ENCODE peak calls at places on chromosomes 1 and 21, in eight cellular contexts. K is ovary, Y is Caco-2, D is GM06990, X is WERI-Rb-1, H is HL-60, W is adrenal gland, U is progenitor cell of endocrine pancreas. C is an unnamed sample.

GRCh38 chr1:13947658-13948057 is 247.7 kb downstream of the PRDM2 start:
- DNase-seq in K (no peak), Y (no peak), D (no peak), X (no peak), H (no peak), W (no peak), U (no peak), C (no peak)

GRCh38 chr1:101299710-101300109 is 62.9 kb downstream of the S1PR1 start:
- DNase-seq in K (no peak), Y (no peak), D (no peak), X (no peak), H (no peak), W (no peak), U (no peak), C (no peak)

GRCh38 chr21:41186763-41187536 is 19.0 kb downstream of the BACE2 start:
- DNase-seq in K (no peak), Y (no peak), D (no peak), X (no peak), H (no peak), W (no peak), U (no peak), C (no peak)

GRCh38 chr1:166489670-166490436 is 323.1 kb upstream of the FAM78B start:
- DNase-seq in K (no peak), Y (peak), D (peak), X (no peak), H (peak), W (peak), U (no peak), C (peak)

GRCh38 chr1:29513357-29513756 is 277.0 kb downstream of the PTPRU start:
- DNase-seq in K (no peak), Y (peak), D (no peak), X (peak), H (no peak), W (no peak), U (no peak), C (peak)

GRCh38 chr1:160862151-160863061 is at the start of gene CD244:
- DNase-seq in K (no peak), Y (no peak), D (peak), X (no peak), H (peak), W (peak), U (no peak), C (peak)

GRCh38 chr1:232164078-232164963 is 465.6 kb downstream of the SIPA1L2 start:
- DNase-seq in K (no peak), Y (peak), D (no peak), X (no peak), H (no peak), W (no peak), U (no peak), C (no peak)

GRCh38 chr21:17463441-17463840 is 49.4 kb upstream of the CXADR start:
- DNase-seq in K (no peak), Y (peak), D (no peak), X (peak), H (no peak), W (peak), U (no peak), C (no peak)

GRCh38 chr1:83641206-83641658 is 357.7 kb downstream of the TTLL7 start:
- DNase-seq in K (no peak), Y (no peak), D (no peak), X (no peak), H (no peak), W (peak), U (no peak), C (no peak)

GRCh38 chr1:25526753-25527152 is 16.7 kb upstream of the LDLRAP1 start:
- DNase-seq in K (no peak), Y (no peak), D (no peak), X (no peak), H (no peak), W (no peak), U (no peak), C (no peak)

GRCh38 chr1:72781038-72781437 is 498.7 kb upstream of the NEGR1 start:
- DNase-seq in K (no peak), Y (no peak), D (no peak), X (no peak), H (no peak), W (no peak), U (no peak), C (no peak)

GRCh38 chr1:202998836-202999750 is 8.1 kb upstream of the TMEM183A start:
- DNase-seq in K (peak), Y (peak), D (peak), X (peak), H (no peak), W (peak), U (peak), C (peak)

GRCh38 chr1:39507230-39507928 is 15.9 kb downstream of the BMP8A start:
- DNase-seq in K (no peak), Y (peak), D (no peak), X (peak), H (no peak), W (no peak), U (no peak), C (no peak)

GRCh38 chr1:160577661-160578060 is 1.6 kb downstream of the CD84 start:
- DNase-seq in K (no peak), Y (no peak), D (no peak), X (no peak), H (no peak), W (no peak), U (no peak), C (no peak)

GRCh38 chr1:46812065-46812750 is 13.4 kb downstream of the CYP4B1 start:
- DNase-seq in K (no peak), Y (no peak), D (no peak), X (no peak), H (no peak), W (no peak), U (no peak), C (no peak)

GRCh38 chr1:77940921-77941570 is 37.8 kb downstream of the FUBP1 start:
- DNase-seq in K (no peak), Y (no peak), D (no peak), X (no peak), H (no peak), W (no peak), U (no peak), C (no peak)

GRCh38 chr1:21164266-21164665 is 12.4 kb downstream of the EIF4G3 start:
- DNase-seq in K (no peak), Y (no peak), D (no peak), X (no peak), H (no peak), W (no peak), U (no peak), C (no peak)

GRCh38 chr1:199861020-199861795 is 166.3 kb upstream of the NR5A2 start:
- DNase-seq in K (no peak), Y (no peak), D (no peak), X (no peak), H (no peak), W (no peak), U (no peak), C (no peak)

GRCh38 chr1:199101635-199102034 is 462.8 kb downstream of the PTPRC start:
- DNase-seq in K (no peak), Y (no peak), D (no peak), X (no peak), H (no peak), W (no peak), U (no peak), C (no peak)

GRCh38 chr1:181044449-181044966 is 10.7 kb downstream of the MR1 start:
- DNase-seq in K (no peak), Y (peak), D (peak), X (no peak), H (peak), W (no peak), U (no peak), C (peak)

GRCh38 chr1:92948071-92948470 is 13.2 kb downstream of the DIPK1A start:
- DNase-seq in K (no peak), Y (no peak), D (no peak), X (no peak), H (no peak), W (no peak), U (no peak), C (no peak)

GRCh38 chr1:41383094-41383852 is 22.0 kb downstream of the FOXO6 start:
- DNase-seq in K (no peak), Y (no peak), D (no peak), X (no peak), H (no peak), W (no peak), U (no peak), C (peak)

GRCh38 chr1:80533178-80533577 is 1267.6 kb upstream of the ADGRL2 start:
- DNase-seq in K (no peak), Y (no peak), D (no peak), X (no peak), H (no peak), W (no peak), U (no peak), C (no peak)

GRCh38 chr1:45864765-45865164 is 61.4 kb downstream of the MAST2 start:
- DNase-seq in K (no peak), Y (no peak), D (no peak), X (no peak), H (no peak), W (no peak), U (no peak), C (no peak)

GRCh38 chr1:180530501-180530900 is 28.1 kb upstream of the ACBD6 start:
- DNase-seq in K (no peak), Y (no peak), D (no peak), X (no peak), H (no peak), W (no peak), U (no peak), C (no peak)

GRCh38 chr21:44984792-44985440 is 45.1 kb downstream of the SLX9 start:
- DNase-seq in K (no peak), Y (no peak), D (no peak), X (peak), H (no peak), W (peak), U (no peak), C (no peak)

GRCh38 chr1:193104496-193104905 is 713 bp downstream of the GLRX2 start:
- DNase-seq in K (no peak), Y (peak), D (peak), X (peak), H (peak), W (peak), U (no peak), C (peak)

GRCh38 chr1:69835924-69836323 is 268.2 kb downstream of the LRRC7 start:
- DNase-seq in K (no peak), Y (no peak), D (no peak), X (no peak), H (no peak), W (no peak), U (no peak), C (no peak)
- TF ChIP-seq CTCF in K (no peak), Y (no peak), D (no peak), X (no peak), H (no peak), W (no peak), U (no peak), C (no peak)

DNA sequence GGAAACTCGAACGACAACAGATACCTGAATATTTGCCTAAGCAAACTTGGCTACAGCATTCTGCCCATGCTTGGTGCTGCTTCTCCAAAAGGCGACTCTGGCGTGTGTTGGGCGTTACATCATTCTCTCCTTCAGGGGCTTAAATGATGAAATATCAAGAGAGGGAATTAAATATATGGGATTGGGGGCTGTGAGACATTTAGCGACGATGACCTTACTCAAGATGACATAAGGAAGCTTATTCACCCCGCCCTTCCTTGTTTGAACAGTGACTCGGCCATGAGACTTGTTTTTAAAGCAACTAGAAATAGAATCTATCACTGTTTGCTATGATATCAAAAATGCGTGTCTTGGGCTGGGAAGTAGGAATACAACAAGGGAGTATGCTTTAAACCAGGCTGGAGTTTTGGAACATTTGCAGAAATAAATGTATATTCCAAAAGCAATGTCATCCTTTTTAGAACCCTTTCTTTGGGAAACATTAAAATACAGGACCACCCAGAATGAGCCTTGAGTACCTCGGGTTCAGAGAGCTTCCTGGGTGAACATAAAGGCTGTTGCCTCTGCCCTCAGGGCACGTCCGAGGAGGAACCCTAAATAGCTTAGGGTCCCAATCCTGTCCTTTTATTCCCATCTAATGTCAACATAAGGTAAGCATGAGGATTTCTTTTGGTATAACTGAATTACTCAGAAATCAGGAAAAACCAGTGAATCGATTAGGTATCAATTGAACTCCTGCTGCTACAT is 123.3 kb upstream of the SLC45A1 start:
- DNase-seq in K (no peak), Y (no peak), D (no peak), X (no peak), H (no peak), W (no peak), U (no peak), C (no peak)
- TF ChIP-seq CTCF in K (no peak), Y (no peak), D (no peak), X (no peak), H (no peak), W (no peak), U (no peak), C (no peak)

DNA sequence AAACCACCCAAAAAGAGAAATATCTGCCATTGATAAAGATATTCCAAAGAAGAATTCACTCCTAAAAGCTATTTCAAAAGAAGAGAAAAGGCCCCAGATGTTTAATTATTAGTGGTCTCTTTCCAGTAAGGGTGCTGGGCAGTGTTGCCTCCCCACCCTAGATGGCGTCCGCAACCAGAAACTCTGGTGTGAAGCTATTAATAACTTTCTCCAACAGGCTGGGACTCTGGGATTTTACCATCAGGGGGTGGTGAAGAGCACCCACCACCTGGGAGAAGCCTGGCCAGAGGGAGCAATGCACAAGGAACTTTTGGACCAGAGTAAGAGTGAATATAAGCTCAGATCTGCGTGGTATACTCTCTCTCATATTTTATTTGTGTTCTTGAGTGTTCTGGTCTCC is 115.4 kb upstream of the TIAM1 start:
- DNase-seq in K (no peak), Y (peak), D (no peak), X (no peak), H (no peak), W (no peak), U (no peak), C (no peak)
- TF ChIP-seq CTCF in K (no peak), Y (no peak), D (no peak), X (no peak), H (no peak), W (no peak), U (peak), C (no peak)

GRCh38 chr1:6953216-6953615 is 168.0 kb downstream of the CAMTA1 start:
- DNase-seq in K (no peak), Y (no peak), D (no peak), X (no peak), H (no peak), W (no peak), U (no peak), C (no peak)
- TF ChIP-seq CTCF in K (no peak), Y (no peak), D (no peak), X (no peak), H (no peak), W (no peak), U (no peak), C (no peak)

GRCh38 chr1:184892116-184892515 is 82.2 kb downstream of the NIBAN1 start:
- DNase-seq in K (no peak), Y (no peak), D (peak), X (no peak), H (no peak), W (no peak), U (no peak), C (peak)
- TF ChIP-seq CTCF in K (no peak), Y (no peak), D (no peak), X (no peak), H (no peak), W (no peak), U (no peak), C (no peak)

GRCh38 chr1:35544976-35545375 is 12.2 kb downstream of the KIAA0319L start:
- DNase-seq in K (no peak), Y (peak), D (no peak), X (peak), H (peak), W (peak), U (no peak), C (peak)
- TF ChIP-seq CTCF in K (no peak), Y (peak), D (peak), X (peak), H (peak), W (peak), U (peak), C (peak)

GRCh38 chr1:228744356-228744755 is 9.1 kb downstream of the RHOU start:
- DNase-seq in K (no peak), Y (no peak), D (no peak), X (no peak), H (no peak), W (no peak), U (no peak), C (no peak)

GRCh38 chr1:228745497-228745896 is 10.2 kb downstream of the RHOU start:
- DNase-seq in K (no peak), Y (no peak), D (no peak), X (no peak), H (no peak), W (no peak), U (no peak), C (no peak)

GRCh38 chr1:228742535-228742934 is 7.3 kb downstream of the RHOU start:
- DNase-seq in K (no peak), Y (no peak), D (no peak), X (no peak), H (no peak), W (no peak), U (no peak), C (no peak)

GRCh38 chr1:228743405-228743804 is 8.1 kb downstream of the RHOU start:
- DNase-seq in K (no peak), Y (no peak), D (no peak), X (no peak), H (no peak), W (no peak), U (no peak), C (no peak)

GRCh38 chr1:228744918-228745317 is 9.6 kb downstream of the RHOU start:
- DNase-seq in K (no peak), Y (no peak), D (no peak), X (no peak), H (no peak), W (no peak), U (no peak), C (no peak)
- TF ChIP-seq CTCF in K (no peak), Y (no peak), D (no peak), X (no peak), H (no peak), W (no peak), U (no peak), C (no peak)

GRCh38 chr1:19392221-19392620 is 80.1 kb downstream of the SLC66A1 start:
- DNase-seq in K (no peak), Y (no peak), D (no peak), X (no peak), H (no peak), W (no peak), U (no peak), C (no peak)
- TF ChIP-seq CTCF in K (no peak), Y (no peak), D (no peak), X (no peak), H (no peak), W (no peak), U (no peak), C (no peak)